ENCODE peak calls at places on chromosomes 3 and 15, in six cellular contexts. K is tibial artery; R is CD4-positive, alpha-beta memory T cell; N is aorta; G is RCC 7860; Q is fibroblast of gingiva. X is an unnamed sample.

GRCh38 chr3:45644467-45645201 is 44.6 kb upstream of the SACM1L start:
- DNase-seq in K (no peak), R (no peak), N (no peak), G (peak), Q (peak), X (no peak)

GRCh38 chr3:46361408-46362283 is 7.7 kb downstream of the CCR2 start:
- DNase-seq in K (peak), R (no peak), N (no peak), G (peak), Q (peak), X (no peak)

GRCh38 chr3:32177702-32178198 is 60.7 kb upstream of the CMTM8 start:
- DNase-seq in K (peak), R (peak), N (no peak), G (peak), Q (peak), X (peak)

GRCh38 chr3:120625199-120625598 is 29.1 kb downstream of the NDUFB4 start:
- DNase-seq in K (no peak), R (no peak), N (no peak), G (no peak), Q (no peak), X (no peak)

GRCh38 chr3:42839616-42840015 is 30.4 kb downstream of the ACKR2 start:
- DNase-seq in K (peak), R (peak), N (no peak), G (peak), Q (peak), X (no peak)

GRCh38 chr3:60095511-60095910 is 1045.7 kb upstream of the CFAP20DC start:
- DNase-seq in K (no peak), R (no peak), N (no peak), G (no peak), Q (no peak), X (no peak)

GRCh38 chr3:155423526-155423925 is 130.0 kb upstream of the STRIT1 start:
- DNase-seq in K (no peak), R (no peak), N (no peak), G (no peak), Q (no peak), X (no peak)

GRCh38 chr15:75676688-75677475 is 29.2 kb downstream of the SNX33 start:
- DNase-seq in K (no peak), R (no peak), N (no peak), G (no peak), Q (no peak), X (no peak)

GRCh38 chr3:24338409-24338808 is 156.2 kb downstream of the THRB start:
- DNase-seq in K (no peak), R (no peak), N (no peak), G (no peak), Q (no peak), X (no peak)

GRCh38 chr3:81955908-81956307 is 194.5 kb upstream of the GBE1 start:
- DNase-seq in K (no peak), R (no peak), N (no peak), G (no peak), Q (no peak), X (no peak)

GRCh38 chr3:129162729-129163579 is 2.1 kb upstream of the ISY1 start:
- DNase-seq in K (no peak), R (no peak), N (no peak), G (no peak), Q (no peak), X (peak)

GRCh38 chr3:102059145-102059943 is 210.0 kb downstream of the NFKBIZ start:
- DNase-seq in K (no peak), R (no peak), N (no peak), G (no peak), Q (no peak), X (no peak)

GRCh38 chr3:183959214-183959613 is 58.5 kb downstream of the ABCC5 start:
- DNase-seq in K (no peak), R (no peak), N (no peak), G (no peak), Q (no peak), X (no peak)

GRCh38 chr15:78243491-78243941 is 9.2 kb upstream of the ACSBG1 start:
- DNase-seq in K (no peak), R (no peak), N (peak), G (no peak), Q (no peak), X (peak)

GRCh38 chr15:75815811-75816719 is 27.2 kb upstream of the UBE2Q2 start:
- DNase-seq in K (no peak), R (no peak), N (no peak), G (no peak), Q (no peak), X (no peak)

GRCh38 chr3:58581328-58582091 is 4.3 kb upstream of the FAM107A start:
- DNase-seq in K (no peak), R (no peak), N (no peak), G (no peak), Q (no peak), X (peak)

GRCh38 chr15:40878785-40879184 is 4.8 kb upstream of the RHOV start:
- DNase-seq in K (no peak), R (no peak), N (no peak), G (peak), Q (no peak), X (no peak)

GRCh38 chr3:30297112-30297511 is 309.3 kb upstream of the TGFBR2 start:
- DNase-seq in K (no peak), R (no peak), N (no peak), G (no peak), Q (no peak), X (no peak)

GRCh38 chr3:23723930-23724329 is 81.8 kb upstream of the UBE2E1 start:
- DNase-seq in K (no peak), R (no peak), N (no peak), G (no peak), Q (no peak), X (no peak)

GRCh38 chr3:8319935-8320634 is 181.5 kb upstream of the LMCD1 start:
- DNase-seq in K (no peak), R (no peak), N (no peak), G (peak), Q (no peak), X (no peak)

GRCh38 chr3:52530918-52531635 is 2.6 kb downstream of the NT5DC2 start:
- DNase-seq in K (no peak), R (no peak), N (peak), G (no peak), Q (no peak), X (no peak)

GRCh38 chr3:196012481-196012880 is 69.4 kb downstream of the TFRC start:
- DNase-seq in K (no peak), R (no peak), N (no peak), G (no peak), Q (peak), X (no peak)

GRCh38 chr3:197750396-197750831 is 731 bp downstream of the FYTTD1 start:
- DNase-seq in K (peak), R (peak), N (peak), G (peak), Q (peak), X (peak)

GRCh38 chr15:62841269-62841628 is 201.3 kb upstream of the TPM1 start:
- DNase-seq in K (no peak), R (no peak), N (no peak), G (peak), Q (no peak), X (no peak)

GRCh38 chr3:53254810-53255359 is 937 bp downstream of the TKT start:
- DNase-seq in K (peak), R (peak), N (peak), G (peak), Q (peak), X (peak)

GRCh38 chr15:95848126-95848525 is 482.4 kb upstream of the NR2F2 start:
- DNase-seq in K (no peak), R (no peak), N (no peak), G (no peak), Q (peak), X (no peak)

GRCh38 chr3:99747915-99748314 is 69.7 kb upstream of the CMSS1 start:
- DNase-seq in K (no peak), R (no peak), N (no peak), G (no peak), Q (peak), X (peak)

GRCh38 chr3:119600732-119601131 is 3.0 kb downstream of the PLA1A start:
- DNase-seq in K (no peak), R (no peak), N (no peak), G (no peak), Q (no peak), X (no peak)

GRCh38 chr15:27082526-27082925 is 111.5 kb downstream of the GABRG3 start:
- DNase-seq in K (no peak), R (no peak), N (no peak), G (no peak), Q (no peak), X (no peak)

GRCh38 chr3:115363071-115363470 is 216.0 kb upstream of the ZBTB20 start:
- DNase-seq in K (no peak), R (no peak), N (no peak), G (no peak), Q (no peak), X (no peak)

GRCh38 chr3:23741403-23741706 is 64.4 kb upstream of the UBE2E1 start:
- DNase-seq in K (no peak), R (no peak), N (no peak), G (no peak), Q (no peak), X (no peak)

GRCh38 chr3:177396707-177397106 is 199.4 kb upstream of the TBL1XR1 start:
- DNase-seq in K (no peak), R (no peak), N (no peak), G (no peak), Q (no peak), X (no peak)

GRCh38 chr3:63977893-63978292 is 45.4 kb downstream of the PSMD6 start:
- DNase-seq in K (no peak), R (no peak), N (no peak), G (no peak), Q (no peak), X (no peak)

GRCh38 chr3:151581046-151581445 is 120.2 kb upstream of the IGSF10 start:
- DNase-seq in K (no peak), R (no peak), N (no peak), G (no peak), Q (peak), X (no peak)

GRCh38 chr3:144187531-144188230 is 216.1 kb downstream of the DIPK2A start:
- DNase-seq in K (no peak), R (no peak), N (no peak), G (no peak), Q (peak), X (no peak)

GRCh38 chr15:29008846-29009245 is 123.1 kb downstream of the APBA2 start:
- DNase-seq in K (no peak), R (no peak), N (no peak), G (no peak), Q (no peak), X (no peak)

GRCh38 chr3:126028096-126028495 is 55.8 kb downstream of the SLC41A3 start:
- DNase-seq in K (no peak), R (no peak), N (no peak), G (no peak), Q (no peak), X (no peak)

GRCh38 chr3:124126446-124127017 is 134.6 kb upstream of the ROPN1 start:
- DNase-seq in K (no peak), R (no peak), N (no peak), G (no peak), Q (no peak), X (no peak)

GRCh38 chr3:141231101-141231922 is at the start of gene PXYLP1:
- DNase-seq in K (peak), R (peak), N (peak), G (peak), Q (peak), X (peak)